ENCODE peak calls at places on chromosomes 2 and 18, in four cellular contexts. A is NCI-H510A; W is stimulated activated CD8-positive, alpha-beta memory T cell treated with anti-CD3 and anti-CD28 coated beads, Interleukin-7, amount 100 ng/mL, for 1 hour; T is AG09319. P is an unnamed sample.

GRCh38 chr2:135817946-135818345 is 19.0 kb downstream of the LCT start:
- DNase-seq in A (no peak), W (no peak), T (no peak), P (no peak)

GRCh38 chr2:128490321-128490720 is 171.7 kb upstream of the HS6ST1 start:
- DNase-seq in A (no peak), W (no peak), T (no peak), P (no peak)

GRCh38 chr2:55879976-55880375 is 43.6 kb downstream of the EFEMP1 start:
- DNase-seq in A (no peak), W (no peak), T (no peak), P (no peak)

GRCh38 chr2:236776695-236777251 is 207.1 kb downstream of the ACKR3 start:
- DNase-seq in A (no peak), W (no peak), T (peak), P (peak)

GRCh38 chr2:200585730-200586643 is at the start of gene AOX1:
- DNase-seq in A (peak), W (no peak), T (no peak), P (no peak)

GRCh38 chr2:39487398-39488250 is 50.5 kb upstream of the MAP4K3 start:
- DNase-seq in A (no peak), W (no peak), T (no peak), P (no peak)

GRCh38 chr18:62118324-62118723 is 68.5 kb downstream of the PIGN start:
- DNase-seq in A (no peak), W (no peak), T (peak), P (peak)

GRCh38 chr2:85357736-85358135 is 3.2 kb downstream of the ELMOD3 start:
- DNase-seq in A (no peak), W (no peak), T (no peak), P (no peak)

GRCh38 chr18:48031011-48031480 is 100.6 kb upstream of the SMAD2 start:
- DNase-seq in A (peak), W (no peak), T (no peak), P (no peak)

GRCh38 chr2:10720983-10721343 is 467 bp upstream of the ATP6V1C2 start:
- DNase-seq in A (peak), W (no peak), T (no peak), P (no peak)

GRCh38 chr2:169705927-169706326 is 11.7 kb downstream of the PHOSPHO2 start:
- DNase-seq in A (no peak), W (no peak), T (peak), P (no peak)

GRCh38 chr2:127713562-127713961 is 12.3 kb downstream of the SFT2D3 start:
- DNase-seq in A (no peak), W (no peak), T (no peak), P (no peak)

GRCh38 chr2:108594982-108595464 is 60.8 kb downstream of the LIMS1 start:
- DNase-seq in A (no peak), W (no peak), T (no peak), P (no peak)

GRCh38 chr2:85925216-85925671 is 36.5 kb upstream of the ST3GAL5 start:
- DNase-seq in A (no peak), W (no peak), T (no peak), P (no peak)

GRCh38 chr2:241475267-241475666 is 33.1 kb downstream of the STK25 start:
- DNase-seq in A (no peak), W (no peak), T (no peak), P (no peak)

GRCh38 chr2:64932327-64933216 is 56.6 kb upstream of the SLC1A4 start:
- DNase-seq in A (no peak), W (no peak), T (no peak), P (no peak)

GRCh38 chr2:8966123-8966908 is 37.2 kb downstream of the MBOAT2 start:
- DNase-seq in A (no peak), W (no peak), T (no peak), P (no peak)

GRCh38 chr18:71799016-71799673 is 745.0 kb downstream of the CBLN2 start:
- DNase-seq in A (no peak), W (no peak), T (peak), P (no peak)

GRCh38 chr2:227818569-227819397 is 5.1 kb downstream of the CCL20 start:
- DNase-seq in A (no peak), W (no peak), T (no peak), P (no peak)

GRCh38 chr18:73563345-73563744 is 584.3 kb downstream of the FBXO15 start:
- DNase-seq in A (no peak), W (no peak), T (peak), P (no peak)

GRCh38 chr18:10213526-10213925 is 240.9 kb upstream of the APCDD1 start:
- DNase-seq in A (peak), W (no peak), T (no peak), P (no peak)

GRCh38 chr2:119659601-119660342 is 19.2 kb upstream of the TMEM177 start:
- DNase-seq in A (peak), W (no peak), T (peak), P (no peak)

GRCh38 chr18:58140366-58141325 is 96.6 kb downstream of the NEDD4L start:
- DNase-seq in A (no peak), W (no peak), T (no peak), P (no peak)

GRCh38 chr2:219497495-219498279 is 1.0 kb upstream of the GMPPA start:
- DNase-seq in A (no peak), W (no peak), T (peak), P (no peak)

GRCh38 chr18:77505499-77505898 is 255.9 kb downstream of the GALR1 start:
- DNase-seq in A (no peak), W (no peak), T (no peak), P (no peak)

GRCh38 chr2:234722176-234722575 is 225.3 kb upstream of the ARL4C start:
- DNase-seq in A (no peak), W (no peak), T (no peak), P (no peak)

GRCh38 chr2:232689152-232689910 is 7.8 kb upstream of the GIGYF2 start:
- DNase-seq in A (no peak), W (no peak), T (peak), P (peak)

GRCh38 chr2:200695178-200695930 is 109.5 kb downstream of the AOX1 start:
- DNase-seq in A (no peak), W (no peak), T (no peak), P (no peak)

GRCh38 chr2:71596011-71596410 is 142.7 kb downstream of the DYSF start:
- DNase-seq in A (no peak), W (no peak), T (no peak), P (no peak)

GRCh38 chr2:239184968-239185903 is 215.6 kb downstream of the HDAC4 start:
- DNase-seq in A (no peak), W (no peak), T (no peak), P (no peak)

GRCh38 chr2:238169708-238170251 is 11.0 kb downstream of the ERFE start:
- DNase-seq in A (no peak), W (no peak), T (peak), P (peak)

GRCh38 chr2:237614151-237614720 is 13.2 kb upstream of the LRRFIP1 start:
- DNase-seq in A (no peak), W (no peak), T (no peak), P (no peak)

GRCh38 chr2:16650287-16651249 is 15.1 kb downstream of the CYRIA start:
- DNase-seq in A (no peak), W (no peak), T (no peak), P (no peak)

GRCh38 chr2:145094353-145094752 is 574.4 kb upstream of the ZEB2 start:
- DNase-seq in A (no peak), W (no peak), T (no peak), P (no peak)

GRCh38 chr2:8494589-8494988 is 187.3 kb upstream of the ID2 start:
- DNase-seq in A (no peak), W (no peak), T (no peak), P (no peak)

GRCh38 chr2:179454443-179455218 is 190.0 kb upstream of the SESTD1 start:
- DNase-seq in A (no peak), W (no peak), T (no peak), P (peak)

GRCh38 chr2:200417389-200417788 is 92.5 kb downstream of the KCTD18 start:
- DNase-seq in A (no peak), W (no peak), T (no peak), P (no peak)

GRCh38 chr2:106332054-106332453 is 136.2 kb downstream of the RGPD3 start:
- DNase-seq in A (peak), W (no peak), T (no peak), P (no peak)

GRCh38 chr18:34493566-34494358 is 216.3 kb upstream of the DTNA start:
- DNase-seq in A (peak), W (no peak), T (no peak), P (no peak)

GRCh38 chr2:232761301-232761907 is 15.0 kb downstream of the KCNJ13 start:
- DNase-seq in A (peak), W (no peak), T (peak), P (no peak)